ENCODE peak calls at places on chromosomes 2 and 18, in six cellular contexts. X, R, I, G, S and F are unnamed samples.

GRCh38 chr2:96114903-96115581 is 1.3 kb downstream of the ADRA2B start:
- DNase-seq in G (no peak), X (no peak), I (no peak), S (no peak), R (no peak), F (no peak)

GRCh38 chr2:216683846-216684245 is 11.5 kb downstream of the IGFBP5 start:
- DNase-seq in X (no peak), R (peak; percentile 66), G (peak; percentile 61), I (no peak), S (no peak), F (peak; percentile 96)

GRCh38 chr2:164150601-164151000 is 414.8 kb upstream of the FIGN start:
- DNase-seq in G (no peak), S (no peak), R (no peak), I (no peak), X (no peak), F (no peak)

GRCh38 chr18:31129398-31130115 is 27.3 kb upstream of the DSC2 start:
- DNase-seq in S (no peak), R (no peak), I (no peak), X (no peak), G (no peak), F (no peak)

GRCh38 chr18:77023115-77023782 is 109.3 kb downstream of the MBP start:
- DNase-seq in I (no peak), R (no peak), G (no peak), X (no peak), S (no peak), F (no peak)

GRCh38 chr2:6083131-6083530 is 390.9 kb downstream of the SOX11 start:
- DNase-seq in R (no peak), X (no peak), G (no peak), S (no peak), I (no peak), F (no peak)

GRCh38 chr2:229836847-229837246 is 85.0 kb downstream of the TRIP12 start:
- DNase-seq in X (no peak), G (no peak), R (no peak), I (no peak), S (no peak), F (no peak)

GRCh38 chr2:67456441-67456840 is 59.3 kb downstream of the ETAA1 start:
- DNase-seq in G (no peak), X (no peak), I (no peak), R (no peak), S (no peak), F (no peak)

GRCh38 chr2:102520009-102520408 is 47.0 kb downstream of the SLC9A4 start:
- DNase-seq in X (peak; percentile 24), G (peak; percentile 56), I (peak; percentile 24), R (peak; percentile 61), S (no peak), F (peak; percentile 60)

GRCh38 chr2:287471-287885 is 413 bp downstream of the ALKAL2 start:
- DNase-seq in X (no peak), S (no peak), I (peak; percentile 10), G (no peak), R (no peak), F (no peak)

GRCh38 chr2:18991177-18992168 is 366.9 kb downstream of the OSR1 start:
- DNase-seq in R (peak; percentile 86), G (no peak), S (no peak), X (no peak), I (peak; percentile 28), F (no peak)

GRCh38 chr18:5900249-5900648 is 4.9 kb upstream of the TMEM200C start:
- DNase-seq in S (no peak), X (no peak), I (no peak), G (peak; percentile 20), R (peak; percentile 72), F (no peak)

GRCh38 chr2:168536925-168537466 is 80.9 kb downstream of the CERS6 start:
- DNase-seq in X (no peak), G (no peak), S (no peak), I (no peak), R (no peak), F (no peak)

GRCh38 chr2:27545348-27546141 is 37.3 kb upstream of the ZNF512 start:
- DNase-seq in R (no peak), I (no peak), G (no peak), X (no peak), S (no peak), F (no peak)

GRCh38 chr2:112884869-112885502 is 26.0 kb upstream of the IL37 start:
- DNase-seq in R (peak; percentile 41), S (peak; percentile 39), I (peak; percentile 38), G (peak; percentile 59), X (peak; percentile 91), F (peak; percentile 79)

GRCh38 chr2:205776139-205776538 is 93.8 kb downstream of the NRP2 start:
- DNase-seq in X (peak; percentile 66), R (peak; percentile 63), S (no peak), G (peak; percentile 62), I (no peak), F (peak; percentile 74)

DNA sequence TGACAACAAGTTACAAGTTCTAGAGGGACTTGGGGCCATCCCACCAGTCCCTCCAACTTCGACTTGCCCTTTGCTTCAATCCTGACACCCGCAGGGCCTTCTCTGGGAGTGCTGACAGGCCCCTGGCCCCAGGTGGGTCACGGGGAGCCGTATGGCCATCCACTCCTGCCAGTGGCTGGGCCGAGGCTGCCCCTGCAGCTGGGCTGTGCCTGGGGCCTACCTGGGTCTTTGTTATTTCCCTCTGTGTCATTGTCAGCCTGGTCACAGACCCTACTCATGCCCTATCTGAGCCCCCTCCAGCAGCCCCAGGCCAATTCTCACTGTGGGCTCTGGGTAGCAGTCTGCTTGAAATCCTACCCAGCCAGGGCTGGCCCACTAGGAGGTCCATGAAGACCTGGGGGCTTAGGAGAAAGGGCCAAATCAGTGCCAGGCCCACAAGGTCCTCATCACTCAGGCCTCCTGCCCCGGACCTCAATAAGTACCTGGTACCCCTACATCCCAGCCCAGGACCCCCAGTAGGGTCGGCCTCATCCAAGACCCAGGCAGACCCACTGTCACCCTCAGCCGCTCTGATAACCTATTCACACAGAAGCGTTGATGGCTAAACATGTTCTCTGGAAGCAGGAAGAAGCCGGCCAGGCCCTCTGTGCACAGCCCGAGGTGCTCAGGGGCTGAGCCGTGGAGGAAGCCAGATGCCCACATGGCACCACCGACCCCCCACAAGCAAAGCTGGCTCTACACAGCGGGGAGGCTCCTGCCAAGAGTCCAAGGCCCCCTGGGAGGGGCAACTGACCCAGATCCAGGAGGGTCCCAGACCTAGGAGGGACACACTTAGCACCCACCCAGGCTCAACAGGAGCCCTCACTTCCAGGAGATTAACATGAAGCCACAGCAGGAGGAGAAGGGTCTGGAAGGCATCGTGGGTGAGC is 57.7 kb downstream of the BIN1 start:
- DNase-seq in I (no peak), X (no peak), G (no peak), R (no peak), S (no peak), F (no peak)
- TF ChIP-seq MYC in I (no peak), X (no peak), G (no peak), R (no peak), S (no peak), F (no peak)

DNA sequence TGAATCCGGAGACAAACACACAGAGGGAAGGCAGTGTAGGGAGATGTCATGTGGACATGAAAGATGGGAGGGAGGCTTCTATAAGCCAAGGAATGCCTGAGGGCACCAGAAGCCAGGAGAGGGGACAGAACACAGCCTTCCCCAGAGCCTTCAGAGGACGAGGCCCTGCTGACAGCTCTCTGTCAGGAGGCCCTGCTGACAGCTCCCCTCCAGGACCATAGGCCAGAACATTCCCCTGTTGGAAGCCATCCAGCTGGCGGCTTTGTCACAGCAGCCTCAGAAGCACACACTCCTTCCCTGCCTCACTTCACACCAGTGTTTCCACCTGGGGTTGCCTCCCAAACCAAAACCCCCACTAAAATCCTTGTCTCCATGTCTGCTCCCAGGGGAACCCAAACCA is 171.3 kb upstream of the ID2 start:
- DNase-seq in X (no peak), G (no peak), I (no peak), S (no peak), R (no peak), F (no peak)
- TF ChIP-seq MYC in X (no peak), G (no peak), I (no peak), S (no peak), R (no peak), F (no peak)

DNA sequence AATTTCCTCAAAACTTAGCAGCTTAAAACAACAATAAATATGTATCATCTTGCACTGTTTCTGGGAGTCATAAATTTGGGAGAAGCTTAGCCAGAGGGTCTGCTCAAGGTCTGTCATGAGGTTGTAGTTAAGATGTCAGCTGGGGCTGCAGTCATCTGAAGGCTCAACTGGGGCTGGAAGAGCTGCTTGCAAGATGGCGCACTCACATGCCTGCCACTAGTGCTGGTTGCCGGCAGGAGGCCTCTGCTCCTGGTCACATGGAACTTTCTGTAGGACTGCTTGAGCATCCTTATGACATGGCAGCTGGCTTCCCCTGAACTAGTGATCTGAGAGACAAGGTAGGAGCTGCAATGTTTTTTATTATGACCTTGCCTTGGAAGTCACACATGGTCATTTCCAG is 215.5 kb upstream of the HAAO start:
- DNase-seq in I (no peak), X (no peak), S (no peak), R (no peak), G (no peak), F (no peak)
- TF ChIP-seq MYC in I (no peak), X (no peak), S (no peak), R (no peak), G (no peak), F (no peak)

GRCh38 chr2:208671312-208671711 is 264.7 kb downstream of the PTH2R start:
- DNase-seq in S (no peak), R (no peak), X (no peak), I (no peak), G (no peak), F (no peak)
- TF ChIP-seq MYC in S (no peak), R (no peak), X (no peak), I (no peak), G (no peak), F (no peak)

GRCh38 chr2:172253190-172254052 is 150.7 kb upstream of the DLX2 start:
- DNase-seq in X (peak; percentile 32), I (peak; percentile 99), G (peak; percentile 91), S (no peak), R (peak; percentile 95), F (peak; percentile 97)
- TF ChIP-seq MYC in X (no peak), I (no peak), G (no peak), S (no peak), R (no peak), F (peak; percentile 60)